ENCODE peak calls at places on chromosomes 5 and 9, in six cellular contexts. I is adrenal gland, W is HCT116, J is right lobe of liver, N is tibial nerve, H is ovary. K is an unnamed sample.

GRCh38 chr9:131226226-131226625 is 50.1 kb downstream of the FAM78A start:
- DNase-seq in J (no peak), I (no peak), N (no peak), H (no peak), W (no peak), K (no peak)

GRCh38 chr5:108003178-108003577 is 332.4 kb upstream of the EFNA5 start:
- DNase-seq in I (no peak), W (no peak), H (no peak), J (no peak), N (no peak), K (no peak)

GRCh38 chr9:78109075-78109474 is 77.5 kb upstream of the GNAQ start:
- DNase-seq in J (no peak), W (no peak), N (no peak), H (no peak), I (no peak), K (no peak)

GRCh38 chr5:45696206-45696836 is at the start of gene HCN1:
- DNase-seq in N (peak), J (peak), W (no peak), H (peak), I (peak), K (peak)

GRCh38 chr9:112328545-112328944 is 4.9 kb downstream of the PTBP3 start:
- DNase-seq in J (no peak), W (no peak), H (no peak), I (no peak), N (no peak), K (peak)

GRCh38 chr5:68661237-68661636 is 432.6 kb upstream of the SLC30A5 start:
- DNase-seq in I (no peak), N (no peak), H (no peak), J (no peak), W (no peak), K (peak)

GRCh38 chr9:124852829-124853531 is at the start of gene WDR38:
- DNase-seq in W (peak), J (peak), I (peak), N (peak), H (peak), K (peak)

GRCh38 chr5:65475336-65475735 is 6.4 kb downstream of the ADAMTS6 start:
- DNase-seq in I (no peak), N (no peak), J (no peak), W (no peak), H (no peak), K (no peak)

GRCh38 chr5:57494104-57495098 is 11.8 kb upstream of the ACTBL2 start:
- DNase-seq in N (no peak), J (no peak), I (peak), W (peak), H (peak), K (peak)

GRCh38 chr5:150992705-150993104 is 27.7 kb upstream of the GPX3 start:
- DNase-seq in N (no peak), I (no peak), W (no peak), J (no peak), H (no peak), K (no peak)

GRCh38 chr5:3606121-3606831 is 10.6 kb downstream of the IRX1 start:
- DNase-seq in I (no peak), H (no peak), W (no peak), N (no peak), J (no peak), K (no peak)

GRCh38 chr5:9198399-9198798 is 347.5 kb downstream of the SEMA5A start:
- DNase-seq in H (no peak), J (no peak), W (no peak), I (no peak), N (no peak), K (no peak)

GRCh38 chr5:109041319-109041718 is 293.6 kb downstream of the FER start:
- DNase-seq in I (no peak), W (no peak), N (no peak), J (no peak), H (no peak), K (no peak)

GRCh38 chr5:65305913-65306312 is 175.8 kb downstream of the ADAMTS6 start:
- DNase-seq in J (no peak), N (no peak), H (no peak), I (no peak), W (no peak), K (peak)

GRCh38 chr5:1429501-1429900 is 15.7 kb downstream of the SLC6A3 start:
- DNase-seq in J (peak), I (no peak), N (no peak), W (no peak), H (no peak), K (no peak)

GRCh38 chr9:124511426-124511840 is 4.2 kb upstream of the NR5A1 start:
- DNase-seq in I (no peak), H (no peak), N (no peak), W (no peak), J (no peak), K (peak)

GRCh38 chr5:80503641-80504040 is 15.7 kb downstream of the FAM151B start:
- DNase-seq in I (no peak), N (no peak), W (no peak), H (no peak), J (no peak), K (no peak)

GRCh38 chr9:114012126-114012525 is 66.0 kb downstream of the AMBP start:
- DNase-seq in J (no peak), N (peak), W (no peak), H (no peak), I (peak), K (no peak)

GRCh38 chr9:18947772-18948391 is 85.1 kb downstream of the SAXO1 start:
- DNase-seq in W (no peak), I (no peak), N (no peak), H (no peak), J (no peak), K (no peak)

GRCh38 chr5:154723740-154724505 is 31.3 kb upstream of the LARP1 start:
- DNase-seq in N (no peak), W (no peak), H (no peak), I (no peak), J (no peak), K (no peak)

GRCh38 chr5:95647886-95648860 is 1.6 kb downstream of the RFESD start:
- DNase-seq in W (no peak), J (no peak), H (no peak), N (no peak), I (no peak), K (no peak)

GRCh38 chr5:179812135-179812825 is 5.6 kb upstream of the MGAT4B start:
- DNase-seq in I (no peak), N (no peak), H (no peak), J (no peak), W (no peak), K (no peak)

DNA sequence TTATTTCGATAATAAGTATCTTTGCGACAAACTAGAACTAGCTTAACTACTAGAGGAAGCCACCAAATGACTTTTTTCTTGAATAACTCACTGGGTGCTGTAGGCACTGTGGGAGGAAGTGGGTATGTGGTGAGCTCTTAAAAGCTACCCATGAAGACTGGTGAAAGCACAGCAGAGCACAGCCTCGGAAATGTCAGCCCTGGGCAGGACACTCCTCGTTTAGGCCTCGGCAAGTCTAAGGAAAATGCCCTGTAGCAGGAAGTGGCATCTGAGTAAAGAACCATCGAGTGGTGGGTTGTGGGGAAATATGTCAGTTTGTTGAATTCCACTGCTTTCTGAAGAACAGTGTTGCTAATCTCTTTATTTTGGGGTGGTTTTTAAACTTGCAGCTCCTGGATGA is 44.0 kb upstream of the NCS1 start:
- DNase-seq in N (no peak), W (no peak), H (no peak), J (no peak), I (no peak), K (no peak)
- H3K27ac ChIP-seq in N (peak), W (no peak), H (peak), J (no peak), I (peak), K (no peak)

DNA sequence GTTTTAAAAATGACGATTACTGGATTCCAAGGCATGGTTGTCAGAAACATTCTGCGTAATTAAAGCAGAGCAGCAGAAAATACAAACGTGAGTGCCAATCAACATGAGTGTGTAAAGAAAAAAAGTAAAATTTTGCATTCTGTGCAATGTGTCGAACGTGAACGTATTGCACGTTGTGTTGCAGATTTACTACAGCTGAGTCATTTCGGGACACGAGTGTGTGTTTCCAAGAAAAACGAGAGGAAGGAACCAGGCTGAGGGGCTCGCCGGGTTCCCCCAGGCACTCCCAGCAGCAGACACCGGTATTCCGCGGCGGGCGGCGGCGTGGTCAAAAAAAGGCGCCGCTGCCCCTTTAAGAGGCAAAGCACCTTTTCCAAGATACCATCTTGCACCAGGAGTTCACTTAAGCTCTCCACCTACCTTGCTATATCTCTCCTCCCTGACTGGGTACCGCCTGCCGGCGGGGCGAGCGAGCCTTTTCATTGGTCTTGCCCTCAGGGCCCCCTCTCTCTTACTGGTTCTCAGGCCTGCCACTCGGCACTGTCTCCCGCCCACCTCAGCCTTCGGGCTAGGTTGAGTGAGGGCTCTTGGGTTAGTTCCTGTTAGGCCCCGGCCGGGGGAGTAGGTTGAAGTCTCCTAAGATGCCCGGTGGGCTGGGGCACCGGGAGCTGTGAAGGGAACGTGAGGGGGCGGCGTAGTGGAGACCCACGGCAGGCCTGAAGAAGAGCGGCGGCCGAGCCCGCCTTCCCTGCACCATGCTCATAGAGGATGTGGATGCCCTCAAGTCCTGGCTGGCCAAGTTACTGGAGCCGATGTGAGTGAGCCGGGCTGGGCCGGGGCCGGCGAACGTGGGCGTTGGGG is at the start of gene RBM27:
- DNase-seq in N (peak), W (peak), H (peak), I (peak), J (peak), K (peak)
- TF ChIP-seq POLR2A in N (peak), W (no peak), H (peak), I (peak), J (peak), K (peak)

GRCh38 chr5:103474671-103475070 is 87.9 kb downstream of the NUDT12 start:
- DNase-seq in I (no peak), W (no peak), N (no peak), J (no peak), H (no peak), K (no peak)
- H3K27ac ChIP-seq in I (no peak), W (no peak), N (no peak), J (no peak), H (no peak), K (no peak)

GRCh38 chr9:70043689-70044449 is at the start of gene MAMDC2:
- DNase-seq in I (peak), N (peak), W (no peak), H (peak), J (peak), K (no peak)
- TF ChIP-seq POLR2A in I (no peak), N (peak), W (no peak), H (peak), J (no peak), K (no peak)

DNA sequence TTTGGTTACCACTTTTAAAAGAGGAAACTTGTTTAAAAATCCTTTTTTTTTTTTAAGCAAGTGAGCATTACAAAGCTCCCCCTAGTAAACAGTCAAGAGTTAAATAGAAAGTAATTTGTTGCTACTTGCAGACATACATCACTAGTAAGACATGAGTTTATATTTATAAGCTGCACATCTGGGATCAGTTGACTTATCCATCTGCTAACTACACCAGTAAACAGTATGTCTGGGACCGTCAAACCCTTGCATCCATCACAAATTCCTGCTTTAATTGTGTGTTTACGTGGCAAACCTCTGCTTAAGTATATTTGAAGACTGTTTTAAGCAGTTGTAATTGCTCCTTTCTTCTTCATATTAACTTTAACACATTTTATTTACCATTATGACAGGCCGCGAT is 146.8 kb downstream of the EBF1 start:
- DNase-seq in H (no peak), N (no peak), J (no peak), I (no peak), W (no peak), K (no peak)
- H3K27ac ChIP-seq in H (no peak), N (no peak), J (no peak), I (no peak), W (no peak), K (no peak)

GRCh38 chr5:60522299-60522915 is 177.6 kb downstream of the DEPDC1B start:
- DNase-seq in N (no peak), I (no peak), W (no peak), H (no peak), J (no peak), K (no peak)

GRCh38 chr5:60520451-60521210 is 179.3 kb downstream of the DEPDC1B start:
- DNase-seq in J (no peak), N (no peak), H (no peak), W (no peak), I (no peak), K (no peak)

GRCh38 chr5:60517850-60518249 is 182.1 kb downstream of the DEPDC1B start:
- DNase-seq in N (no peak), I (no peak), J (no peak), W (no peak), H (no peak), K (no peak)

GRCh38 chr5:60519372-60519771 is 180.6 kb downstream of the DEPDC1B start:
- DNase-seq in H (no peak), N (no peak), W (no peak), I (no peak), J (no peak), K (no peak)

DNA sequence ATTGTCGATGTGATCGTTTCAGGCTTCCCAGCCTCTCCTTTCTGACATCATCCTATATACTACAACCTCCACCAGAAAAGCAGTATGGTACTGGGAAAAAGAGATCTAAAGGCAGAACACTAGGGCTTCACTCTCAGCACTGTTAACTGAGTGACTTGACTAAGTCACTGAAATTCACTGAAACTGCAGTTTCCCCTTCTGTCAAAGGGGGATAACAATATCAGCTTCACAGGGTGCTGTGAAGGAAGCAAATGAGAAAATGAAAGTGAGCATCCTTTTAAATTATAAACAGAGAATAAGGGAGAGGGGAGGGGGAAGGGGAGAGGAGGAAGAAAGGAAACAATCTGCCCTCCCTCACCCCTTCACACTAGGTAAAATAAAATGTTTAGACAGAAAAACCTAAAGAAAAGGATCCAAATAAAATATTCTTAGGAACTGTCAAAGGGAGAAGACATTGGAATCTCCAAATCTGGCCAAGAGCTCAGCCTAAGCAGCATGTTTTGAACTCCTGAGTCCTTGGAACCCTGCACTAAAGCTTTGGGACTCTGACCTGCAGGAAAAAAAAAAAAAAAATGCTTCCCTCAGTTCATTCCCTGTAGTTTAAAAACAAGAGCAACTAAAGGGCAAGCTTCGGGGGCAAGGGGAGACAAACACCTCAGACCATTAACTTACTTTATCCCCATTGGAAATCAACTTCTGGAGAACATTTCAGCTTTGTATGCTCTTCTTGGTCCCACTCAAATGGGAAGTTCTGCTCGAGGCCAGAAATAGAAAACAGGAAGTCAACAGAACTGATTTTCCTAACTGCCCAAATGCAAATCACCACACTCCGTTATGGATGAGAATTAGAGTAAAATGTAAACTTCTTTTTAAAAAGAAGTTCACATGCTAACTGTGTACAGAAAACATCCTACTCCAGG is 178.3 kb downstream of the DEPDC1B start:
- DNase-seq in W (no peak), H (no peak), J (no peak), I (no peak), N (no peak), K (no peak)
- TF ChIP-seq POLR2A in W (no peak), H (no peak), J (no peak), I (no peak), N (no peak), K (no peak)

GRCh38 chr5:175840050-175840841 is 31.1 kb upstream of the CPLX2 start:
- DNase-seq in J (no peak), H (no peak), N (no peak), I (no peak), W (no peak), K (peak)

GRCh38 chr5:175844174-175844573 is 27.2 kb upstream of the CPLX2 start:
- DNase-seq in H (no peak), W (no peak), J (no peak), I (no peak), N (no peak), K (no peak)

GRCh38 chr5:175845229-175845628 is 26.1 kb upstream of the CPLX2 start:
- DNase-seq in W (no peak), J (no peak), I (no peak), N (no peak), H (no peak), K (no peak)

GRCh38 chr5:175842506-175842905 is 28.9 kb upstream of the CPLX2 start:
- DNase-seq in N (no peak), H (no peak), J (no peak), W (no peak), I (no peak), K (no peak)

GRCh38 chr5:175842947-175843793 is 28.2 kb upstream of the CPLX2 start:
- DNase-seq in I (peak), W (no peak), N (no peak), J (no peak), H (no peak), K (peak)
- H3K27ac ChIP-seq in I (no peak), W (no peak), N (no peak), J (no peak), H (no peak), K (peak)

GRCh38 chr5:174531782-174532191 is 192.6 kb upstream of the MSX2 start:
- DNase-seq in W (no peak), J (no peak), H (no peak), N (no peak), I (no peak), K (no peak)

GRCh38 chr5:174533127-174533453 is 191.3 kb upstream of the MSX2 start:
- DNase-seq in I (no peak), H (no peak), J (no peak), N (no peak), W (no peak), K (no peak)

GRCh38 chr5:174533771-174534221 is 190.6 kb upstream of the MSX2 start:
- DNase-seq in H (no peak), W (peak), N (no peak), J (no peak), I (no peak), K (no peak)

GRCh38 chr5:174529925-174530681 is 194.3 kb upstream of the MSX2 start:
- DNase-seq in I (no peak), N (no peak), H (no peak), J (no peak), W (no peak), K (no peak)

DNA sequence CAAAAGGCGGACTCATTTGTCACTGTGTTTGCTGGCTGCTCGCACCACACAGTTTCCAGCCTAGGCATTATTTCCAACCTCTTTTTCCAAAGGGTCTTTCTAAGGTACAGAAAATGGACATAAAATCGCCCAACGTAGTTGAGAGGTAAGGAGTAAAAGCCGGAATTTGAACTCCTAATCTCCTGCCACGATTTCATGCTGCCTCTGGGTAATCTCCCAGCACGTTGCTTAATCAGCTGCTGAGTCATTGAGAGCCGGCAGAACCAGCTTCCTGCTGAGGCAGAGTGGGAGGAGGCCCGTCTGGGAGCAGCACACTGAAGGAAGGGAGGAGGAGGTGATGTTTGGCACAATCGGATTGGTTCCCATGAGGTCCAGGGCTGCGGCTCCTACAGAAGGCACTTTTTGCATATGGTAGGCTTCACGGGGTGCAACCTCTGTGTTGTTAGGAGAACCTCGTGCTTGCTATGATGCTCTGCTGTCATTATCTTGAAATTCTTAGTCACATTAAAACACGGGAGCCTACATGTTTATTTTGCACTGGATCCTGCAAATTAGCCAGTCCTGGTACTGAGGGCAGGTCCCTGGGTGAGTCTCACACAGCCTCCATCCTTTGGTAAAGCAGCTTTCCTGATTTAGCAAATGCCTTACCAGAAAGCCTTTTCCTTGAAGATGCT is 191.8 kb upstream of the MSX2 start:
- DNase-seq in I (peak), H (peak), W (peak), J (peak), N (peak), K (peak)
- TF ChIP-seq POLR2A in I (no peak), H (no peak), W (peak), J (no peak), N (no peak), K (no peak)

DNA sequence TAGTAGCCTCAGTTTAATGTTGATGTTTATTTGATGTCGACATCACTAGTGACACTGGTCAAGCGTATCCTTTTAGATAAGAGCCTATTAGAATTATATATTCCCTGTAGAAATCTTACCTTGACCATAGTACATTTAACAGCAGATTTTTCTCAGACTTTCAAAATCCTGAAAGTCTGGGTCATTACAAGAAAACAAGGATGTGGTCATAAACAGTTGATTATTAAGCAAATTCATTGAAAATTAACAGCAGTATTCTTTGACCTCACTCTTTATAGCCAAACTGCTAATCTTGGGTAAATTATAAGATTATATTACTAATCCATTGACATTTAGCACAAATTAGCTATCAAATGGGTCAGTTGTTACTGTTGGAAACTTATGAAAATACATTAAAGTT is 83.4 kb downstream of the GHR start:
- DNase-seq in I (no peak), N (no peak), J (no peak), W (no peak), H (no peak), K (no peak)
- H3K27ac ChIP-seq in I (no peak), N (no peak), J (peak), W (no peak), H (no peak), K (no peak)